ENCODE peak calls at places on chromosomes 11 and 22, in seven cellular contexts. V is uterus, W is T-helper 1 cell, U is Daoy, G is posterior cingulate gyrus, T is HFFc6, Q is iPS-NIHi11. Z is an unnamed sample.

GRCh38 chr11:128854801-128855200 is 12.3 kb downstream of the KCNJ1 start:
- DNase-seq in W (no peak), U (no peak), V (no peak), G (no peak), Q (no peak), T (no peak), Z (no peak)

GRCh38 chr11:18105802-18106574 is at the start of gene SAAL1:
- DNase-seq in Q (peak; percentile 96), V (peak; percentile 68), U (peak; percentile 92), G (peak; percentile 77), W (peak; percentile 87), T (peak; percentile 53), Z (peak; percentile 88)

GRCh38 chr11:74678591-74679512 is 52.4 kb downstream of the CHRDL2 start:
- DNase-seq in T (no peak), U (no peak), Q (no peak), V (peak; percentile 73), W (no peak), G (no peak), Z (no peak)

GRCh38 chr22:30025187-30025586 is 55.1 kb upstream of the HORMAD2 start:
- DNase-seq in Q (peak; percentile 35), G (no peak), T (no peak), W (no peak), U (no peak), V (no peak), Z (no peak)

GRCh38 chr11:73415854-73416615 is 39.8 kb downstream of the RELT start:
- DNase-seq in V (no peak), T (peak; percentile 69), U (no peak), G (no peak), W (no peak), Q (no peak), Z (no peak)

GRCh38 chr11:114284021-114284420 is 12.2 kb upstream of the NNMT start:
- DNase-seq in U (no peak), G (no peak), V (peak; percentile 36), W (no peak), Q (no peak), T (no peak), Z (no peak)

GRCh38 chr11:118924591-118925585 is 838 bp downstream of the BCL9L start:
- DNase-seq in V (peak; percentile 61), W (no peak), T (no peak), G (no peak), U (peak; percentile 61), Q (no peak), Z (peak; percentile 78)

GRCh38 chr11:120102862-120103118 is 35.1 kb downstream of the TRIM29 start:
- DNase-seq in T (no peak), G (no peak), V (no peak), W (no peak), U (no peak), Q (no peak), Z (no peak)

GRCh38 chr11:95327273-95327948 is 96.4 kb upstream of the SESN3 start:
- DNase-seq in G (no peak), Q (no peak), T (no peak), U (no peak), V (no peak), W (no peak), Z (no peak)

GRCh38 chr11:29162490-29162889 is 854.3 kb downstream of the KCNA4 start:
- DNase-seq in T (no peak), Q (no peak), W (no peak), U (no peak), G (no peak), V (no peak), Z (no peak)

GRCh38 chr11:101346591-101346990 is 217.0 kb upstream of the PGR start:
- DNase-seq in G (no peak), V (no peak), Q (no peak), T (peak; percentile 9), U (no peak), W (no peak), Z (no peak)